ENCODE peak calls at places on chromosomes 5 and 9, in four cellular contexts. N is DMS153, H is substantia nigra, B is colonic mucosa. C is an unnamed sample.

GRCh38 chr5:137195483-137195882 is 303.6 kb downstream of the SPOCK1 start:
- DNase-seq in H (no peak), B (no peak), N (peak; percentile 9), C (no peak)

GRCh38 chr9:93261735-93262523 is 78.0 kb downstream of the WNK2 start:
- DNase-seq in H (no peak), B (peak; percentile 19), N (no peak), C (no peak)

GRCh38 chr5:180289433-180289832 is 2.5 kb downstream of the MAPK9 start:
- DNase-seq in H (no peak), B (peak; percentile 60), N (no peak), C (no peak)

GRCh38 chr9:117492476-117492875 is 77.6 kb upstream of the ASTN2 start:
- DNase-seq in B (no peak), H (peak; percentile 42), N (no peak), C (no peak)

GRCh38 chr5:52989025-52989780 is at the start of gene ITGA2:
- DNase-seq in H (peak; percentile 41), B (peak; percentile 88), N (no peak), C (no peak)

GRCh38 chr5:99600952-99601351 is 672.1 kb upstream of the CHD1 start:
- DNase-seq in H (no peak), B (no peak), N (no peak), C (no peak)

GRCh38 chr5:66171349-66172344 is 27.5 kb downstream of the SREK1 start:
- DNase-seq in B (no peak), N (no peak), H (no peak), C (no peak)

GRCh38 chr5:32410630-32411029 is 33.9 kb downstream of the ZFR start:
- DNase-seq in H (no peak), B (no peak), N (no peak), C (no peak)

GRCh38 chr5:51465165-51465564 is 81.9 kb downstream of the ISL1 start:
- DNase-seq in B (no peak), H (no peak), N (no peak), C (no peak)

GRCh38 chr5:115894342-115894741 is 52.6 kb downstream of the AP3S1 start:
- DNase-seq in B (no peak), N (no peak), H (no peak), C (no peak)

GRCh38 chr9:101437806-101438232 is 2.2 kb upstream of the ALDOB start:
- DNase-seq in N (no peak), B (no peak), H (no peak), C (no peak)

GRCh38 chr9:96075757-96076156 is 200.3 kb downstream of the ERCC6L2 start:
- DNase-seq in H (no peak), B (no peak), N (no peak), C (no peak)

GRCh38 chr5:142115937-142116614 is 7.5 kb downstream of the NDFIP1 start:
- DNase-seq in N (no peak), B (no peak), H (no peak), C (no peak)

GRCh38 chr9:112970939-112971338 is 41.1 kb downstream of the ZNF883 start:
- DNase-seq in N (no peak), B (no peak), H (no peak), C (no peak)

C was measured in SHP77.